ENCODE peak calls at places on chromosomes 7 and 10, in five cellular contexts. D, A, W, N and R are unnamed samples.

GRCh38 chr7:147915781-147916180 is 674.8 kb upstream of the C7orf33 start:
- DNase-seq in D (no peak), N (no peak), W (no peak), A (no peak), R (no peak)

GRCh38 chr7:47351233-47352154 is 230.4 kb downstream of the TNS3 start:
- DNase-seq in W (no peak), N (no peak), A (peak; percentile 12), D (no peak), R (no peak)

GRCh38 chr7:108384721-108385483 is 71.3 kb downstream of the NRCAM start:
- DNase-seq in W (no peak), N (no peak), A (no peak), D (no peak), R (peak; percentile 15)

GRCh38 chr7:14754631-14755030 is 147.9 kb downstream of the DGKB start:
- DNase-seq in W (no peak), A (peak; percentile 46), N (no peak), D (no peak), R (no peak)

GRCh38 chr7:28190077-28190476 is 9.5 kb upstream of the JAZF1 start:
- DNase-seq in N (no peak), W (no peak), D (no peak), A (no peak), R (no peak)

GRCh38 chr10:11397077-11397476 is 214.4 kb downstream of the USP6NL start:
- DNase-seq in W (no peak), D (no peak), A (no peak), N (no peak), R (no peak)

GRCh38 chr10:29530112-29530976 is 104.4 kb downstream of the SVIL start:
- DNase-seq in N (no peak), A (no peak), W (no peak), D (no peak), R (no peak)

GRCh38 chr7:75958802-75959543 is 35.4 kb downstream of the TMEM120A start:
- DNase-seq in W (no peak), D (no peak), A (no peak), N (no peak), R (no peak)

GRCh38 chr10:132960071-132960472 is 17.7 kb upstream of the CFAP46 start:
- DNase-seq in D (no peak), N (no peak), W (no peak), A (no peak), R (no peak)

GRCh38 chr7:74400420-74401136 is 53.1 kb upstream of the GTF2IRD1 start:
- DNase-seq in D (no peak), A (no peak), W (no peak), N (no peak), R (no peak)

GRCh38 chr10:121131014-121131413 is 279.9 kb downstream of the WDR11 start:
- DNase-seq in A (no peak), W (no peak), D (no peak), N (no peak), R (no peak)

GRCh38 chr10:82288461-82288881 is 413.5 kb downstream of the NRG3 start:
- DNase-seq in A (no peak), D (no peak), W (no peak), N (no peak), R (no peak)

GRCh38 chr7:25385731-25386136 is 157.4 kb upstream of the NPVF start:
- DNase-seq in W (no peak), A (no peak), N (no peak), D (no peak), R (no peak)

GRCh38 chr7:32330602-32331001 is 159.6 kb downstream of the LSM5 start:
- DNase-seq in N (no peak), D (no peak), A (no peak), W (no peak), R (no peak)

GRCh38 chr7:96329189-96329588 is 7.3 kb upstream of the SLC25A13 start:
- DNase-seq in N (no peak), D (no peak), W (no peak), A (peak; percentile 43), R (no peak)

GRCh38 chr7:104230606-104231005 is 22.8 kb upstream of the ORC5 start:
- DNase-seq in D (no peak), A (peak; percentile 98), N (peak; percentile 98), W (no peak), R (no peak)

GRCh38 chr10:91796332-91797076 is 1.7 kb upstream of the TNKS2 start:
- DNase-seq in N (no peak), D (peak; percentile 67), A (no peak), W (peak; percentile 55), R (no peak)

GRCh38 chr7:151940048-151940845 is 16.0 kb upstream of the GALNTL5 start:
- DNase-seq in N (no peak), D (no peak), W (no peak), A (no peak), R (no peak)

GRCh38 chr7:151143261-151144015 is 24.1 kb downstream of the GBX1 start:
- DNase-seq in D (no peak), A (peak; percentile 71), N (peak; percentile 82), W (no peak), R (no peak)

GRCh38 chr7:46811529-46811928 is 770.4 kb downstream of the TNS3 start:
- DNase-seq in N (no peak), D (no peak), A (no peak), W (no peak), R (no peak)

GRCh38 chr7:88337556-88337955 is 30.9 kb upstream of the STEAP4 start:
- DNase-seq in N (no peak), A (no peak), W (no peak), D (no peak), R (no peak)

GRCh38 chr10:59622320-59622901 is 87.2 kb downstream of the SLC16A9 start:
- DNase-seq in A (peak; percentile 47), W (peak; percentile 77), D (no peak), N (peak; percentile 29), R (peak; percentile 14)

GRCh38 chr10:70458329-70459060 is 17.0 kb upstream of the NODAL start:
- DNase-seq in W (peak; percentile 63), A (no peak), D (no peak), N (no peak), R (no peak)

GRCh38 chr10:80579370-80579769 is 41.7 kb downstream of the SH2D4B start:
- DNase-seq in W (no peak), A (no peak), N (no peak), D (no peak), R (no peak)

GRCh38 chr10:14971867-14972448 is 12.8 kb downstream of the MEIG1 start:
- DNase-seq in A (peak; percentile 1), N (peak; percentile 9), D (peak; percentile 55), W (peak; percentile 53), R (no peak)

GRCh38 chr10:29239569-29240472 is 49.0 kb upstream of the LYZL1 start:
- DNase-seq in A (no peak), D (no peak), W (peak; percentile 68), N (no peak), R (peak; percentile 83)

GRCh38 chr7:27784399-27785053 is 44.6 kb downstream of the TAX1BP1 start:
- DNase-seq in D (no peak), W (peak; percentile 71), N (peak; percentile 31), A (peak; percentile 25), R (peak; percentile 21)

GRCh38 chr7:152621426-152621825 is 54.5 kb downstream of the XRCC2 start:
- DNase-seq in N (no peak), A (no peak), D (no peak), W (no peak), R (no peak)

GRCh38 chr10:36168777-36169176 is 526.7 kb upstream of the FZD8 start:
- DNase-seq in A (no peak), D (no peak), W (no peak), N (no peak), R (no peak)

GRCh38 chr10:77582710-77583115 is 54.9 kb downstream of the KCNMA1 start:
- DNase-seq in W (peak; percentile 63), A (no peak), D (no peak), N (no peak), R (no peak)

GRCh38 chr7:127792528-127793342 is 140.7 kb downstream of the SND1 start:
- DNase-seq in W (peak; percentile 77), A (no peak), D (no peak), N (no peak), R (peak; percentile 20)

GRCh38 chr10:122206471-122207065 is 64.5 kb upstream of the BTBD16 start:
- DNase-seq in A (no peak), N (no peak), W (no peak), D (no peak), R (no peak)

GRCh38 chr10:69317175-69318086 is 39.1 kb downstream of the HK1 start:
- DNase-seq in A (peak; percentile 37), N (no peak), D (no peak), W (peak; percentile 97), R (no peak)

GRCh38 chr10:56266120-56266519 is 94.9 kb downstream of the ZWINT start:
- DNase-seq in N (no peak), A (no peak), W (no peak), D (no peak), R (no peak)

GRCh38 chr10:103481974-103482531 is 3.0 kb upstream of the CALHM3 start:
- DNase-seq in N (peak; percentile 73), W (peak; percentile 73), A (peak; percentile 16), D (no peak), R (peak; percentile 90)

GRCh38 chr7:45993621-45994020 is 72.5 kb upstream of the IGFBP3 start:
- DNase-seq in N (no peak), W (no peak), D (no peak), A (no peak), R (no peak)

GRCh38 chr7:96052860-96053452 is 268.9 kb downstream of the SLC25A13 start:
- DNase-seq in W (no peak), A (no peak), D (no peak), N (no peak), R (no peak)